ENCODE peak calls at places on chromosomes 1 and 21, in four cellular contexts. Z is AG04450, S is PC-3, L is heart left ventricle. B is an unnamed sample.

GRCh38 chr1:27011058-27011764 is 1.4 kb downstream of the TENT5B start:
- DNase-seq in Z (no peak), S (peak), L (no peak), B (peak)

GRCh38 chr1:211935448-211935970 is 99.8 kb downstream of the INTS7 start:
- DNase-seq in Z (no peak), S (no peak), L (no peak), B (no peak)

GRCh38 chr1:55375617-55376258 is 160.6 kb upstream of the USP24 start:
- DNase-seq in Z (peak), S (peak), L (no peak), B (peak)

GRCh38 chr1:35544976-35545375 is 12.2 kb downstream of the KIAA0319L start:
- DNase-seq in Z (no peak), S (peak), L (no peak), B (peak)

GRCh38 chr1:226975259-226975908 is 35.3 kb downstream of the COQ8A start:
- DNase-seq in Z (no peak), S (no peak), L (no peak), B (no peak)

GRCh38 chr1:41657679-41658078 is 173.2 kb upstream of the EDN2 start:
- DNase-seq in Z (no peak), S (no peak), L (no peak), B (peak)

GRCh38 chr1:167763525-167764220 is 41.9 kb downstream of the MPZL1 start:
- DNase-seq in Z (no peak), S (no peak), L (no peak), B (no peak)

GRCh38 chr1:152982076-152982475 is 1.8 kb upstream of the SPRR1A start:
- DNase-seq in Z (no peak), S (no peak), L (no peak), B (peak)

GRCh38 chr1:246355421-246356230 is 151.5 kb downstream of the SMYD3 start:
- DNase-seq in Z (no peak), S (no peak), L (no peak), B (no peak)

GRCh38 chr21:45558044-45558721 is 15.9 kb upstream of the SLC19A1 start:
- DNase-seq in Z (no peak), S (no peak), L (no peak), B (no peak)

GRCh38 chr1:169124459-169124858 is 18.0 kb downstream of the ATP1B1 start:
- DNase-seq in Z (no peak), S (peak), L (no peak), B (no peak)

GRCh38 chr1:161171191-161171590 is 5.0 kb downstream of the PPOX start:
- DNase-seq in Z (no peak), S (no peak), L (no peak), B (no peak)

GRCh38 chr1:161171696-161172095 is 5.5 kb downstream of the PPOX start:
- DNase-seq in Z (no peak), S (no peak), L (no peak), B (no peak)

GRCh38 chr1:161172349-161172748 is 5.0 kb downstream of the B4GALT3 start:
- DNase-seq in Z (no peak), S (no peak), L (no peak), B (no peak)

GRCh38 chr1:161173711-161174110 is 3.6 kb downstream of the B4GALT3 start:
- DNase-seq in Z (no peak), S (no peak), L (no peak), B (no peak)

GRCh38 chr1:161172776-161173376 is 4.4 kb downstream of the B4GALT3 start:
- DNase-seq in Z (peak), S (no peak), L (no peak), B (no peak)
- H3K27ac ChIP-seq in Z (peak), S (no peak), L (peak), B (no peak)

GRCh38 chr1:201374376-201374775 is 3.1 kb downstream of the TNNT2 start:
- DNase-seq in Z (no peak), S (no peak), L (no peak), B (no peak)

GRCh38 chr1:201375169-201375568 is 2.3 kb downstream of the TNNT2 start:
- DNase-seq in Z (no peak), S (peak), L (no peak), B (peak)

GRCh38 chr1:201377611-201378092 is at the start of gene TNNT2:
- DNase-seq in Z (no peak), S (no peak), L (peak), B (peak)

GRCh38 chr1:201376464-201377374 is 761 bp downstream of the TNNT2 start:
- DNase-seq in Z (no peak), S (peak), L (no peak), B (peak)

GRCh38 chr1:201376107-201376463 is 1.4 kb downstream of the TNNT2 start:
- DNase-seq in Z (no peak), S (no peak), L (no peak), B (no peak)
- H3K4me3 ChIP-seq in Z (no peak), S (no peak), L (peak), B (no peak)

GRCh38 chr1:118990513-118991131 is 2.5 kb upstream of the TBX15 start:
- DNase-seq in Z (no peak), S (no peak), L (no peak), B (no peak)

GRCh38 chr1:118989878-118990378 is 1.8 kb upstream of the TBX15 start:
- DNase-seq in Z (no peak), S (no peak), L (no peak), B (no peak)

GRCh38 chr1:118987431-118988185 is 535 bp downstream of the TBX15 start:
- DNase-seq in Z (no peak), S (no peak), L (no peak), B (peak)

GRCh38 chr1:118988186-118989005 is at the start of gene TBX15:
- DNase-seq in Z (no peak), S (no peak), L (no peak), B (no peak)

DNA sequence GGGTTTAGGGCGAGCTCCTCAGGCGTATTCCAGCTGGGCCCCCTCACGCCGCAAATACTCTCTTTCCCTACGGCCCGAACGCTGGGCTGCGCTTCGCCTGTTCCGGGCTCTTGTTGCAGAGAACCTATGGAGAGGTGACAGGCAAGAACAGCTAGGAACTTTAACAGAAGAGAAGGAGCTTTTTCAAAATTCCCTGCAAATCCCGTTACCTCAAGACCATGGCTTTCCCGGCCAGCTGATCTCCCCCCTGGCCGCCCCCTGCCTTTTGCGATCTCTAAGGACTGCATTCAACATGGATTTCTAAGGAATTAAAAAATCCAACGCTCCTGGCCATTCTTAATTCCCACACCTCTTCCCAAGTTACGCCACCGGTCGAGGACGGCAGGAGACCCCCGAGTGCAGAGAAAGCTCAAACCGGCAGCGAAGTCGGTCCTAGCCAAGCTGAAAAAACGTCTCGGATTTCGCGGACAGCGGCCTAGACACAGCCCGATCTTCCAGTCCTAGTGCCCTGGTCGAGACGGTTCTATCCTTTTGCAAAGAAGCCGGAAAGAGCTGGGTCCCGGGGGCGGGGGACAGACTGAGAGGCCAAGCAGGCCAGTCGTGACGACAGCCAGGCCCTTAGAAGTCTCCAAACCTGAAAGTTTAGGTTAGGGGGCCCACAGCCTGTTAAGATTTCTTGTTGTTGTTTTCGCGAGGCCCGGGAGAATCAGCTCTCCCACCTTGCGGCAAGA is 1.0 kb upstream of the TBX15 start:
- DNase-seq in Z (no peak), S (no peak), L (no peak), B (no peak)
- H3K27ac ChIP-seq in Z (no peak), S (no peak), L (no peak), B (no peak)

GRCh38 chr1:219358080-219358479 is 184.4 kb downstream of the LYPLAL1 start:
- DNase-seq in Z (no peak), S (no peak), L (no peak), B (no peak)

GRCh38 chr1:219350172-219350571 is 176.5 kb downstream of the LYPLAL1 start:
- DNase-seq in Z (no peak), S (no peak), L (no peak), B (no peak)

GRCh38 chr1:219350621-219351020 is 176.9 kb downstream of the LYPLAL1 start:
- DNase-seq in Z (no peak), S (no peak), L (no peak), B (no peak)

GRCh38 chr1:219354962-219355361 is 181.3 kb downstream of the LYPLAL1 start:
- DNase-seq in Z (no peak), S (no peak), L (no peak), B (no peak)

GRCh38 chr1:219352961-219353651 is 179.4 kb downstream of the LYPLAL1 start:
- DNase-seq in Z (no peak), S (no peak), L (no peak), B (no peak)
- H3K4me3 ChIP-seq in Z (no peak), S (no peak), L (no peak), B (no peak)

DNA sequence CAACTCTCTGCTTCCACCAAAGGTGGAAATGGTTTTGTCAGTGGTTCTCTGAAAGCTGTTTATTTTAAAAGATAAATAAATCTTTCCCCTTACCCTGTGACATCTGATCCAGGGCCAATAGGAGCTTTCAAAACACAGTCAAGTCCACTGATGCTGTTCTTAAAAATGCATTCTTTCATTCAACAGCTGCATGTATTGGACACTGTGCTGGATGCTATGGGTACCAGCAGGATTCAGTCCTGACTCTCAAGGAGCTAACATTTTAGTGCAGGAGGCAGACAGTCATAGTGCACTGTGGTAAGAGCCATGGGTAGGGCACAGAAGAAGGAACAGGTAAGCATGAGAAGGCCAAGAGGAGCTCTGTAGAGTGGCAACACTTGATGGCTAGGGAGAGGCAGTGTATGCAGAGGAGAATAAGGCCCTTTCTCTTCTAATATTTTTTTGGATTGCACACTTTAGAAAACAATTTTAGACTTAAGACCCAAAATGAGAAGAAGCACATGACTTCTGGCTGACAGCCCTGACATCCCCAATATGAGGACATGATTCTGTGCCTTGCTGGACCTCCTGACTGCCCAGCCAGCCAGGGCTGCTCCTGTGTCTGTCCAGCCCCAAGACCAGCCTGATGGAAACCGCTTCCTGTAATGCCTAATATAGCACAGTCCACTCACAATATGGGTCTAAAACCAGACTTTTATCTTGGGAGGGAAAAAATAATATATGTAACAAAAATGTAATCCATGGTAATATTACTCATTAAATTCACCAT is 207.3 kb downstream of the SDCCAG8 start:
- DNase-seq in Z (no peak), S (no peak), L (no peak), B (no peak)
- H3K27ac ChIP-seq in Z (no peak), S (no peak), L (no peak), B (no peak)

GRCh38 chr1:110605901-110606783 is at the start of gene KCNA2:
- DNase-seq in Z (no peak), S (no peak), L (peak), B (peak)

GRCh38 chr1:110606784-110607662 is 865 bp upstream of the KCNA2 start:
- DNase-seq in Z (no peak), S (no peak), L (no peak), B (peak)

GRCh38 chr1:110604586-110605148 is 1.5 kb downstream of the KCNA2 start:
- DNase-seq in Z (no peak), S (no peak), L (no peak), B (no peak)

GRCh38 chr1:110607663-110608230 is 1.6 kb upstream of the KCNA2 start:
- DNase-seq in Z (no peak), S (no peak), L (no peak), B (no peak)

GRCh38 chr1:110605446-110605845 is 712 bp downstream of the KCNA2 start:
- DNase-seq in Z (no peak), S (no peak), L (no peak), B (no peak)
- H3K4me3 ChIP-seq in Z (no peak), S (no peak), L (peak), B (peak)

GRCh38 chr1:157622471-157622870 is 24.6 kb upstream of the FCRL4 start:
- DNase-seq in Z (no peak), S (no peak), L (no peak), B (peak)

GRCh38 chr1:157628773-157629172 is 30.9 kb upstream of the FCRL4 start:
- DNase-seq in Z (no peak), S (no peak), L (no peak), B (no peak)

GRCh38 chr1:157626099-157626498 is 28.2 kb upstream of the FCRL4 start:
- DNase-seq in Z (no peak), S (peak), L (no peak), B (peak)

GRCh38 chr1:157624471-157624870 is 26.6 kb upstream of the FCRL4 start:
- DNase-seq in Z (no peak), S (no peak), L (no peak), B (no peak)
- H3K27ac ChIP-seq in Z (no peak), S (no peak), L (no peak), B (no peak)

GRCh38 chr1:22043175-22043769 is 9.2 kb upstream of the CDC42 start:
- DNase-seq in Z (no peak), S (peak), L (no peak), B (no peak)

GRCh38 chr1:22048351-22049192 is 3.9 kb upstream of the CDC42 start:
- DNase-seq in Z (no peak), S (peak), L (no peak), B (no peak)

GRCh38 chr1:22045604-22046228 is 6.8 kb upstream of the CDC42 start:
- DNase-seq in Z (no peak), S (peak), L (no peak), B (no peak)

GRCh38 chr1:22041505-22041904 is 11.0 kb upstream of the CDC42 start:
- DNase-seq in Z (no peak), S (no peak), L (no peak), B (no peak)

GRCh38 chr1:22044690-22045420 is 7.7 kb upstream of the CDC42 start:
- DNase-seq in Z (no peak), S (peak), L (no peak), B (no peak)
- H3K4me3 ChIP-seq in Z (no peak), S (no peak), L (no peak), B (no peak)